ENCODE peak calls at places on chromosomes 1 and 21, in nine cellular contexts. D is OCI-LY7, L is WERI-Rb-1, Z is lower leg skin, I is esophagus squamous epithelium, R is brain microvascular endothelial cell, B is colonic mucosa, H is thoracic aorta, F is AG04450. Y is an unnamed sample.

GRCh38 chr21:35217504-35218060 is 168.5 kb upstream of the RUNX1 start:
- DNase-seq in I (no peak), B (no peak), D (no peak), F (no peak), R (peak), L (no peak), H (no peak), Z (no peak), Y (no peak)

GRCh38 chr1:181073638-181074037 is 14.9 kb upstream of the IER5 start:
- DNase-seq in R (peak), H (no peak), L (no peak), I (no peak), F (peak), Z (no peak), B (no peak), D (no peak), Y (no peak)

GRCh38 chr1:115748396-115749130 is 20.0 kb downstream of the CASQ2 start:
- DNase-seq in H (no peak), Z (no peak), I (no peak), B (no peak), D (no peak), L (no peak), R (peak), F (no peak), Y (no peak)

GRCh38 chr1:24540906-24541710 is 14.8 kb upstream of the NCMAP start:
- DNase-seq in L (no peak), Z (no peak), R (peak), B (peak), F (peak), H (no peak), D (no peak), I (no peak), Y (no peak)

GRCh38 chr1:111593403-111594127 is 26.0 kb upstream of the RAP1A start:
- DNase-seq in Z (no peak), L (peak), R (no peak), F (no peak), H (no peak), B (no peak), D (no peak), I (no peak), Y (no peak)

GRCh38 chr21:44509539-44509938 is 30.5 kb downstream of the KRTAP10-1 start:
- DNase-seq in F (no peak), D (peak), R (no peak), H (no peak), B (peak), L (no peak), I (no peak), Z (peak), Y (no peak)

GRCh38 chr1:6889875-6890480 is 104.7 kb downstream of the CAMTA1 start:
- DNase-seq in D (peak), I (no peak), R (peak), Z (peak), F (peak), B (peak), H (peak), L (peak), Y (peak)

GRCh38 chr1:109542657-109543056 is 3.0 kb downstream of the GPR61 start:
- DNase-seq in Z (no peak), F (no peak), I (no peak), B (no peak), R (no peak), D (no peak), H (no peak), L (no peak), Y (no peak)

GRCh38 chr1:160251687-160252526 is 10.4 kb downstream of the DCAF8 start:
- DNase-seq in Z (peak), I (no peak), H (peak), F (peak), D (peak), B (peak), L (peak), R (peak), Y (peak)

GRCh38 chr21:42234464-42235241 is 15.7 kb downstream of the ABCG1 start:
- DNase-seq in D (peak), R (peak), H (no peak), Z (no peak), F (no peak), B (peak), I (no peak), L (peak), Y (peak)

GRCh38 chr1:85240174-85240601 is 19.3 kb downstream of the C1orf52 start:
- DNase-seq in F (no peak), Z (no peak), H (no peak), L (no peak), B (no peak), I (no peak), D (peak), R (no peak), Y (no peak)

GRCh38 chr1:85570446-85571180 is 9.9 kb upstream of the CCN1 start:
- DNase-seq in F (no peak), I (no peak), D (no peak), R (no peak), H (no peak), B (no peak), L (no peak), Z (no peak), Y (no peak)

GRCh38 chr1:221228594-221228993 is 349.4 kb downstream of the HLX start:
- DNase-seq in Z (no peak), R (no peak), D (no peak), H (no peak), F (no peak), B (no peak), I (no peak), L (no peak), Y (no peak)

GRCh38 chr1:212267460-212267859 is 17.8 kb upstream of the PPP2R5A start:
- DNase-seq in D (no peak), L (no peak), Z (no peak), I (no peak), B (no peak), R (no peak), H (no peak), F (no peak), Y (no peak)

GRCh38 chr1:237976345-237976744 is 85.6 kb upstream of the ZP4 start:
- DNase-seq in Z (no peak), R (no peak), D (no peak), H (no peak), F (no peak), L (no peak), B (no peak), I (no peak), Y (no peak)

GRCh38 chr1:58710190-58710589 is 10.3 kb upstream of the MYSM1 start:
- DNase-seq in L (no peak), R (no peak), B (no peak), D (no peak), I (no peak), H (no peak), F (no peak), Z (no peak), Y (no peak)

GRCh38 chr1:48371598-48371997 is 100.4 kb downstream of the SPATA6 start:
- DNase-seq in H (no peak), R (no peak), D (no peak), B (no peak), F (no peak), L (no peak), Z (no peak), I (no peak), Y (no peak)

GRCh38 chr1:239184581-239185244 is 201.7 kb upstream of the CHRM3 start:
- DNase-seq in I (no peak), Z (no peak), F (no peak), L (no peak), H (no peak), B (no peak), R (no peak), D (no peak), Y (no peak)

GRCh38 chr1:14763977-14764376 is 165.5 kb downstream of the KAZN start:
- DNase-seq in Z (no peak), B (no peak), I (no peak), R (no peak), F (no peak), D (no peak), L (no peak), H (no peak), Y (no peak)

GRCh38 chr1:44035726-44036408 is 4.6 kb upstream of the SLC6A9 start:
- DNase-seq in L (peak), I (no peak), R (no peak), D (no peak), B (no peak), Z (no peak), H (no peak), F (no peak), Y (no peak)

GRCh38 chr1:234107416-234108021 is 203.0 kb downstream of the SLC35F3 start:
- DNase-seq in D (no peak), Z (no peak), F (no peak), R (no peak), B (no peak), L (no peak), H (no peak), I (no peak), Y (no peak)

GRCh38 chr1:40653851-40654537 is 11.5 kb downstream of the RIMS3 start:
- DNase-seq in F (no peak), Z (no peak), H (no peak), I (no peak), D (no peak), R (no peak), L (no peak), B (no peak), Y (no peak)

GRCh38 chr1:24861821-24862727 is 68.0 kb downstream of the RUNX3 start:
- DNase-seq in F (no peak), R (no peak), I (no peak), D (peak), Z (no peak), B (peak), H (no peak), L (no peak), Y (no peak)

GRCh38 chr1:241932845-241933244 is 24.7 kb upstream of the BECN2 start:
- DNase-seq in H (no peak), Z (no peak), D (no peak), B (no peak), R (no peak), F (no peak), L (no peak), I (no peak), Y (no peak)

GRCh38 chr1:169110691-169111447 is 4.4 kb downstream of the ATP1B1 start:
- DNase-seq in R (peak), F (no peak), D (no peak), H (no peak), B (peak), I (no peak), Z (no peak), L (no peak), Y (no peak)

DNA sequence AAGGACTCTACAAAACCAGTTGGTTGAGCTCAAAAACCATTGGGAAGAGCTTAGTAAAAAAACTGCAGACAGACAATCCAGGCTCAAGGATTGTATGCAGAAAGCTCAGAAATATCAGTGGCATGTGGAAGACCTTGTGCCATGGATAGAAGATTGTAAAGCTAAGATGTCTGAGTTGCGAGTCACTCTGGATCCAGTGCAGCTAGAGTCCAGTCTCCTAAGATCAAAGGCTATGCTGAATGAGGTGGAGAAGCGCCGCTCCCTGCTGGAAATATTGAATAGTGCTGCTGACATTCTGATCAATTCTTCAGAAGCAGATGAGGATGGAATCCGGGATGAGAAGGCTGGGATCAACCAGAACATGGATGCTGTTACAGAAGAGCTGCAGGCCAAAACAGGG is 104.0 kb upstream of the BMP8A start:
- DNase-seq in F (peak), B (no peak), Z (no peak), L (no peak), D (no peak), H (no peak), I (no peak), R (peak), Y (no peak)
- TF ChIP-seq CTCF in F (peak), B (no peak), Z (no peak), L (no peak), D (peak), H (no peak), I (no peak), R (peak), Y (no peak)

DNA sequence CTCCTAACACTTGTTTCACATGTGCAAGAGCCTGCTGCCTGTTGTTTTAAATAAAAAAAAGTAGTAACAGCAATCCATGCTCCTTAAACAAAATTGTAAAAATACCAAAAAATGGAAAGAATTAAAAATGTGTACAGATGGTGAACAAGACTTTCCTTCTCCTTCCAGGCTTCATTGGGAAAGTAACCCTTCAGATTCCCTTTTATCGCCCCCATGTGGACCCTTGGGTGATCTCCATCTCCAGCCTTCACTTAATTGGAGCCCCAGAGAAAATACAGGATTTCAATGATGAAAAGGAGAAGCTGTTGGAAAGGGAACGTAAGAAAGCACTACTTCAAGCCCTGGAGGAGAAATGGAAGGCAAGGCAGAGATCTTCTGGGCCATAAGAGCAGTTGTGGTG is 14.2 kb downstream of the VPS13D start:
- DNase-seq in D (peak), F (no peak), H (no peak), I (no peak), Z (no peak), L (peak), B (no peak), R (no peak), Y (no peak)
- TF ChIP-seq CTCF in D (peak), F (peak), H (no peak), I (no peak), Z (no peak), L (peak), B (no peak), R (peak), Y (peak)

GRCh38 chr1:53732409-53732808 is 6.6 kb downstream of the GLIS1 start:
- DNase-seq in L (no peak), H (no peak), B (no peak), F (no peak), Z (no peak), R (no peak), I (no peak), D (no peak), Y (no peak)

GRCh38 chr1:53733975-53734649 is 4.9 kb downstream of the GLIS1 start:
- DNase-seq in F (no peak), D (no peak), B (no peak), Z (no peak), L (no peak), I (no peak), R (peak), H (no peak), Y (no peak)

GRCh38 chr1:53731779-53732305 is 7.1 kb downstream of the GLIS1 start:
- DNase-seq in F (no peak), D (no peak), Z (no peak), R (peak), B (no peak), L (no peak), I (no peak), H (no peak), Y (no peak)

GRCh38 chr1:53733447-53733931 is 5.5 kb downstream of the GLIS1 start:
- DNase-seq in L (no peak), H (no peak), Z (no peak), B (no peak), R (no peak), D (no peak), I (no peak), F (no peak), Y (no peak)

DNA sequence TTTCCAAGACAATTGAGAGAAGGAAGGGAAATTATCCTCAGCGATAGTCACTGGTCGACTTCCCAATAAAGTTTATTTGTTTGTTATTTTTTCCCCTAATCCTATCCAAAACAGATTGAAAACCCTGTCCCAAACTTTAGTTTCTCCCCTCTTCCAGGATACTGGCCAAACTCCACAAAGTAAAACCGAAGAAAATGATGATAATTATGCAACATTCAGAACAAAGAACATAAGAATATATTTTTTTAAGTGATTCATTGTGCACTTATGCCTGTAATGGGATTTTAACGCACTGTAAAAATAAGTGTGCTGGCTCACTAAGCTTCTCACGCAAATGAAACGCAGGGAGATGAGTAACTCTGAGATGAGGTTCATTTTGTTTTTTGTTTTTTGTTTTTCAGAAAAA is 6.0 kb downstream of the GLIS1 start:
- DNase-seq in B (no peak), R (peak), D (no peak), F (peak), H (no peak), Z (no peak), I (no peak), L (no peak), Y (no peak)
- TF ChIP-seq CTCF in B (no peak), R (no peak), D (no peak), F (no peak), H (no peak), Z (no peak), I (no peak), L (no peak), Y (no peak)

DNA sequence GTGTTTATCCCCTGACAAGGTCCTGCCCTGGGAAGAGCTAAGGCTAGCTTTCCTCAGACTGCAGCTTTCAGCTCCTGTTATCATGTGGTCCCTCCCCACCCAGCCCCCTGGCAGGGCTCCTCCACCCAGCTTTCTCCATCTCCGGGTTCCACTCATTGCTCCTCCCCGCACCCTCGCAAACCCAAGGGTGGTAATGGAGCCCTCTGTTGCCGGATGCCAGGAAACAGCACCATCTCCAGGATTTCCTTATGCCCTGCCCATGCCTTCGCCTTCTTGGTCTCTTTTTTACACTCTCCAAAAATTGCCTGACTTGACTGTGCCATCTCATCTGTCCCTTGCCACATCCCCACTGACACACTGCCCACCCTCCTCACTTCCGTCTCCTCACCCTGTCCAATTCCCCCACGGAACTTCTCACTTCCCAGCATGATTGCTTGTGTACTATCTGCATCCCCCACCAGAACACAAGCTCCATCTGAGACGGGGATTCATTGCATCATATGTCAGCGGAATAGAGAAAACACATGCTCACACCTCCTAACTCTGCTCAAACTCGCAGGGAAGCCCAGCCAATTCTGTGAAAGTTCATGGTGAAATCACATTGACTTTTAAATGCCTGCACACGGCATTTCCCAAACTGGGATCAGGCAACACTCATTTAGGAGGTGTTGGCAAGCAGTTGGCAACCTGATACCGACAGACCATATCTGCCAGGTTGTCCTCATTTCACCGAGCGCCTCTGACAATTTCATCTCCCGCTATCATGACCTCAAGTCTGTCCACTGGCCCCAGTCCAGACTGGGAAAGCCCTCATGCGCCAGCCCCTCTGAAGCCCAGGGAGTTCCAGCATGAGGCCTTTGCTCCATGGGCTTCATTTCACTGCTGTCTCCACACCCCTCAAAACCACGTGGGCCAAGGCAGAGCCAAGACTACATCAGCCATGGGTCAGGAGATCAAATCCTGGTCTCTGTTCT is 201.1 kb downstream of the MATN1 start:
- DNase-seq in L (no peak), F (no peak), H (no peak), B (no peak), Z (peak), D (no peak), I (no peak), R (no peak), Y (no peak)
- TF ChIP-seq CTCF in L (no peak), F (no peak), H (no peak), B (no peak), Z (no peak), D (no peak), I (no peak), R (no peak), Y (no peak)

GRCh38 chr1:30697977-30698376 is 25.4 kb downstream of the MATN1 start:
- DNase-seq in D (no peak), H (no peak), Z (no peak), I (no peak), R (no peak), L (peak), B (no peak), F (no peak), Y (no peak)
- TF ChIP-seq CTCF in D (no peak), H (no peak), Z (no peak), I (no peak), R (peak), L (peak), B (no peak), F (no peak), Y (no peak)

DNA sequence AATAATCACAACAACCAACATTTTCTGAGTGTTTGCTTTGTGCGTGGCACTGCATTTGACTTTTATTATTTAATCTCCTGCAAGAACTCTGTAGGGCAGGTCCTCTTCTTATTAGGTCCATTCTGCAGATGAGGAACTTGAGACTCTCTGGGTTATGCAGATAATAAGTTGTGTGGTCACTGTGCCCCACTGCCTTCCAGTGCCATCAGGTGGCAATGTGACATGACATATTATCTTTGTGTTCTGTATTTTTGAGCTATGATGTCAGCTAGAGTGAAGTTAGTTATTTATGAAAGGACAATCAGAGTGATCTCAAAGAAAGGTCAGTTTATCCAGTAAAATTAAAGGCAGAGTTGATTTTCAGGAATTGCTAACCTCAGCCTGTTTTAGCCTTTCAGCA is 196.0 kb downstream of the FMN2 start:
- DNase-seq in B (no peak), R (no peak), L (no peak), I (no peak), H (no peak), Z (no peak), D (no peak), F (no peak), Y (no peak)
- TF ChIP-seq CTCF in B (no peak), R (no peak), L (no peak), I (no peak), H (no peak), Z (no peak), D (no peak), F (no peak), Y (no peak)